ENCODE peak calls at places on chromosomes 7 and 10, in four cellular contexts. V is mucosa of descending colon, C is body of pancreas, J is pancreas. K is an unnamed sample.

GRCh38 chr7:73338321-73338720 is 10.4 kb downstream of the FKBP6 start:
- DNase-seq in V (no peak), C (no peak), J (no peak), K (no peak)

GRCh38 chr10:93294004-93294403 is 188.1 kb downstream of the MYOF start:
- DNase-seq in C (no peak), V (no peak), J (no peak), K (peak)

GRCh38 chr10:61592581-61592980 is 70.1 kb upstream of the CABCOCO1 start:
- DNase-seq in J (no peak), V (peak), C (no peak), K (no peak)

GRCh38 chr7:145474287-145474686 is 638.4 kb upstream of the TPK1 start:
- DNase-seq in J (no peak), C (no peak), V (no peak), K (no peak)

GRCh38 chr10:23496727-23497126 is 57.9 kb downstream of the OTUD1 start:
- DNase-seq in C (no peak), J (no peak), V (no peak), K (no peak)

GRCh38 chr7:112296416-112296815 is 89.9 kb downstream of the ZNF277 start:
- DNase-seq in V (no peak), C (no peak), J (no peak), K (no peak)

GRCh38 chr7:118902600-118902999 is 678.1 kb downstream of the ANKRD7 start:
- DNase-seq in V (no peak), J (no peak), C (no peak), K (no peak)

GRCh38 chr7:85806321-85806720 is 619.5 kb upstream of the SEMA3D start:
- DNase-seq in C (no peak), J (no peak), V (no peak), K (no peak)

GRCh38 chr7:155798673-155799439 is 13.4 kb downstream of the SHH start:
- DNase-seq in V (no peak), C (no peak), J (no peak), K (no peak)

GRCh38 chr7:28732037-28732869 is 225.9 kb downstream of the TRIL start:
- DNase-seq in V (no peak), C (peak), J (no peak), K (no peak)

GRCh38 chr7:115680921-115681320 is 349.6 kb downstream of the TFEC start:
- DNase-seq in C (no peak), J (no peak), V (no peak), K (no peak)

GRCh38 chr7:139230774-139231512 is at the start of gene UBN2:
- DNase-seq in J (peak), C (peak), V (peak), K (peak)

GRCh38 chr7:139358541-139359365 is 941 bp upstream of the LUC7L2 start:
- DNase-seq in C (peak), J (no peak), V (peak), K (no peak)

GRCh38 chr7:156386097-156386496 is 254.5 kb upstream of the RNF32 start:
- DNase-seq in V (no peak), J (no peak), C (no peak), K (no peak)

GRCh38 chr10:93894516-93895378 is 969 bp downstream of the SLC35G1 start:
- DNase-seq in C (no peak), J (no peak), V (peak), K (no peak)

GRCh38 chr10:28765641-28766040 is 88.3 kb downstream of the BAMBI start:
- DNase-seq in C (no peak), V (no peak), J (no peak), K (no peak)

GRCh38 chr7:218896-219580 is 26.7 kb downstream of the FAM20C start:
- DNase-seq in V (no peak), C (no peak), J (no peak), K (no peak)

GRCh38 chr7:129561677-129562424 is 49.7 kb upstream of the NRF1 start:
- DNase-seq in C (no peak), V (no peak), J (no peak), K (no peak)

GRCh38 chr7:47384755-47385475 is 197.0 kb downstream of the TNS3 start:
- DNase-seq in V (no peak), J (no peak), C (no peak), K (no peak)

GRCh38 chr7:75870557-75870956 is 8.3 kb upstream of the RHBDD2 start:
- DNase-seq in C (no peak), V (no peak), J (no peak), K (no peak)

GRCh38 chr7:120583835-120584586 is 273.9 kb downstream of the TSPAN12 start:
- DNase-seq in J (no peak), V (no peak), C (no peak), K (peak)

GRCh38 chr7:157576415-157576814 is 239.6 kb downstream of the DNAJB6 start:
- DNase-seq in V (peak), C (peak), J (peak), K (no peak)

GRCh38 chr7:36863901-36864701 is 139.8 kb upstream of the AOAH start:
- DNase-seq in C (peak), J (no peak), V (no peak), K (no peak)

GRCh38 chr7:2953588-2954407 is 89.9 kb downstream of the CARD11 start:
- DNase-seq in J (no peak), C (no peak), V (no peak), K (no peak)

DNA sequence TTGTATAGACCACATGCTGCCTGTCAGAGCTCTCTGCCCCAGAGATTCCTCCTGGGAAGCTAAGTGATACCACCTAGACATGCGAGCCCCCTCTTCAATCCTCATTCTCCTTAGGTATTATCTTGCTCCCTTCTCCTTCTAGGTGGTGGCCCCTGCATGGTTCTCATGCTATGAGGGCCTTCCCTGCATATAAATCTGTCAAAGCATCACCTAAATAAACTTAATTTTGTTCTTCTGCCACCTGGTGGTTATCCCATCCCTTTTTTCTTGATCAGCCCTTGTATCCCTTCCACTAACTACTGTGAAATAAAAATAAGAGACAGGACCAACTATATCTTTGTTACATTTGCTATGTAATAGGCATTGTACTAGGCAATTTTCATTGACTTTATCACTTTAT is 242.1 kb downstream of the CDC14C start:
- DNase-seq in C (no peak), V (no peak), J (no peak), K (no peak)
- TF ChIP-seq CTCF in C (no peak), V (no peak), J (no peak), K (peak)

DNA sequence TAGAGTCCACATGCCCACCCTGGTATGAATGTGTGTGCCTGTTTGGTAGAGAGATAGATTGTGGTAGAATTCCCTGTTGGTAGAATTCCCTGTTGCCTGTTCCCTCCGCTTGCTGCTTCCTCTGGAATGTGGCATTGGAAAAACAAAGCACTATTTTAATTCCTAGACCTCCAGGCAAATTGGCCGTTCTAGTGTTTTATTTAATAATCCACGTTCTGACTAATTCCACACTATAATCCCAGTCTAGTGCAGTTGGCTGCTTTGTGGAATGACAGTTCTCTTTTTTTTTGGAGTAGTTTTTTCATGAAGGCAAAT is 2.0 kb downstream of the HECW1 start:
- DNase-seq in V (no peak), J (no peak), C (no peak), K (no peak)
- H3K4me3 ChIP-seq in V (no peak), J (no peak), C (no peak), K (no peak)

GRCh38 chr7:153521370-153521769 is 530.8 kb upstream of the DPP6 start:
- DNase-seq in J (no peak), C (no peak), V (no peak), K (no peak)
- TF ChIP-seq CTCF in J (no peak), C (no peak), V (no peak), K (no peak)

GRCh38 chr10:132394201-132394811 is 2.7 kb upstream of the PWWP2B start:
- DNase-seq in V (peak), C (no peak), J (no peak), K (no peak)
- H3K4me3 ChIP-seq in V (no peak), C (no peak), J (no peak), K (no peak)

DNA sequence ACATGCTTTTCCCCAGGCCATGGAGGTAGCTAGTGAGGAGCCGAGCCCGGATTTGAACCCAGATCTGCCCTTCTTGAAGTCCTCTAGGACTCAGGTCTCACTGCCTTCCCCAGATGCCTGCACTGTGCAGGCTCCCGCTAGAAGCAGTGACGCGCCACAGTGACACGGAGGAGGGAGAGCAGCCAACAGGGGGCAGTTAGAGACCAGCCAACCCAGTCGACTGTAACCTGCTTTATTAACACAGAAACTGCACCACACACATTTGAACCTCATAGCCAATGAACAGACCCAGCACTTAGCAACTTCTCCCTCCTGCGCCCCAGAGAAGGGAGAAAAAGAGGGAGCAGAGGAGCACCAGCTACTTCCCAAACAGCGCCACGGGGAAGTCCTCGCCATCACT is 27.4 kb downstream of the PILRA start:
- DNase-seq in V (no peak), J (no peak), C (no peak), K (no peak)
- TF ChIP-seq CTCF in V (no peak), J (no peak), C (no peak), K (peak)

GRCh38 chr10:96700477-96701099 is 19.7 kb downstream of the PIK3AP1 start:
- DNase-seq in J (no peak), V (no peak), C (no peak), K (no peak)

GRCh38 chr10:96697438-96697837 is 22.9 kb downstream of the PIK3AP1 start:
- DNase-seq in J (no peak), V (no peak), C (no peak), K (no peak)

GRCh38 chr10:96701265-96701664 is 19.0 kb downstream of the PIK3AP1 start:
- DNase-seq in C (no peak), J (no peak), V (no peak), K (no peak)

GRCh38 chr10:96697026-96697425 is 23.3 kb downstream of the PIK3AP1 start:
- DNase-seq in V (no peak), J (no peak), C (no peak), K (no peak)

DNA sequence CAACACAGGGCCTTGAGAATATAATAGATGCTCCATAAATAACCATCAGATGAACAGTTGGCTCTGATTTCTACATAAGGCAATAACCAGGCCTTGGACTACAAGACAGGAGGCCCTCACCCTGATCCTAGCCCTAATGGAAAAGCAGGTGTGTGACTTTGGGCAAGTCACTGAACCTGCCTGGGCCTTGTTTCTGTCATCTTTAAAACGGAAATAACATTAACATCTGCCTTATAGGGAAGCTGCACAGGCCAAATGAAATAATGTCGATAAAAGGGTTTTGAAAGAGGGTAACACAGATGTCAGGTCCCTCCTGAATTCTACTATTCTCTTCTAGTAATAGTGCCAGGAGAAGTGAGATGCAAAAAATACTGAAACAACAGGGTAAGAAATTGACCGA is 20.7 kb downstream of the PIK3AP1 start:
- DNase-seq in J (no peak), V (no peak), C (no peak), K (no peak)
- H3K4me3 ChIP-seq in J (no peak), V (no peak), C (no peak), K (no peak)

DNA sequence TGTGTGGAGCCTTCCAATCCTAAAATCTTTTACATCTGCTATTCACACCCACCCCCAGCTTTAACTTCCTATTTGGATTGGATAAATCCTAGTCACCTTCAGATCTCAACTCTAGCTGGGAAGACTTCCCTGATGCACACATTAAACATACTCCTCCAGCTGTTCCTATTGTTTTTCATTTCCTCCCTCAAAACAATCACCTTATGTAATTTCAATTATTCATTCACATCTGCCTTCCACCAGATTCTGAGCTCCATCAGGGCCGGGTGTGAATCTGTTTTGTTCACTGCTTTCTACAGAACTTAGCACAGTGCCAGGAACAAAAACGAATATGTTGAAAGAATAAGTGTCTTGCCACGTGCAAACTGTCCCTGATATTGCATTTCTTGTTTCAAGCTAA is 497.4 kb downstream of the PLXDC2 start:
- DNase-seq in C (no peak), J (no peak), V (no peak), K (no peak)
- TF ChIP-seq CTCF in C (no peak), J (no peak), V (no peak), K (no peak)

GRCh38 chr10:86878973-86879781 is 78.2 kb downstream of the MMRN2 start:
- DNase-seq in J (no peak), C (no peak), V (no peak), K (no peak)

GRCh38 chr10:86876748-86877147 is 80.7 kb downstream of the MMRN2 start:
- DNase-seq in V (no peak), J (no peak), C (no peak), K (no peak)

GRCh38 chr10:86880971-86881370 is 76.4 kb downstream of the MMRN2 start:
- DNase-seq in C (no peak), V (no peak), J (no peak), K (no peak)
- H3K4me3 ChIP-seq in C (no peak), V (no peak), J (no peak), K (no peak)

K was measured in epithelial cell of proximal tubule.